ENCODE peak calls at places on chromosome 1, in six cellular contexts. A, U, W, G, B and P are unnamed samples.

GRCh38 chr1:181769846-181770245 is 286.5 kb downstream of the CACNA1E start:
- DNase-seq in A (no peak), U (no peak), W (no peak), G (no peak), B (no peak), P (no peak)

GRCh38 chr1:220927442-220927841 is 48.2 kb downstream of the HLX start:
- DNase-seq in A (no peak), U (no peak), W (no peak), G (no peak), B (no peak), P (no peak)

GRCh38 chr1:21687081-21687529 is 17.9 kb upstream of the RAP1GAP start:
- DNase-seq in A (no peak), U (no peak), W (no peak), G (no peak), B (no peak), P (no peak)

GRCh38 chr1:59016390-59016789 is 232.5 kb upstream of the JUN start:
- DNase-seq in A (peak; percentile 33), U (no peak), W (no peak), G (no peak), B (no peak), P (peak; percentile 20)

GRCh38 chr1:93593868-93594602 is 87.6 kb downstream of the BCAR3 start:
- DNase-seq in A (peak; percentile 53), U (no peak), W (no peak), G (no peak), B (peak; percentile 43), P (no peak)

GRCh38 chr1:14756617-14757259 is 158.3 kb downstream of the KAZN start:
- DNase-seq in A (peak; percentile 41), U (no peak), W (no peak), G (no peak), B (peak; percentile 50), P (no peak)

GRCh38 chr1:85581802-85582686 is 1.5 kb downstream of the CCN1 start:
- DNase-seq in A (peak; percentile 90), U (no peak), W (no peak), G (peak; percentile 59), B (peak; percentile 92), P (peak; percentile 75)

GRCh38 chr1:201582261-201582951 is 43.5 kb downstream of the NAV1 start:
- DNase-seq in A (peak; percentile 44), U (no peak), W (no peak), G (no peak), B (peak; percentile 92), P (peak; percentile 60)

GRCh38 chr1:82108843-82109242 is 308.1 kb downstream of the ADGRL2 start:
- DNase-seq in A (no peak), U (no peak), W (no peak), G (no peak), B (no peak), P (no peak)

GRCh38 chr1:23477359-23478144 is 6.4 kb downstream of the ASAP3 start:
- DNase-seq in A (peak; percentile 80), U (no peak), W (no peak), G (peak; percentile 67), B (no peak), P (peak; percentile 78)

GRCh38 chr1:157400766-157401165 is 151.5 kb downstream of the FCRL5 start:
- DNase-seq in A (peak; percentile 42), U (no peak), W (no peak), G (no peak), B (no peak), P (no peak)

GRCh38 chr1:25246600-25247023 is 642 bp downstream of the RSRP1 start:
- DNase-seq in A (peak; percentile 28), U (peak; percentile 22), W (no peak), G (no peak), B (no peak), P (no peak)

GRCh38 chr1:24688621-24689195 is 45.6 kb downstream of the SRRM1 start:
- DNase-seq in A (peak; percentile 67), U (peak; percentile 55), W (peak; percentile 70), G (peak; percentile 75), B (peak; percentile 91), P (peak; percentile 80)

GRCh38 chr1:105427543-105427942 is 1628.9 kb upstream of the PRMT6 start:
- DNase-seq in A (peak; percentile 0), U (no peak), W (no peak), G (no peak), B (no peak), P (peak; percentile 25)

GRCh38 chr1:167199656-167200055 is 21.0 kb upstream of the POU2F1 start:
- DNase-seq in A (no peak), U (no peak), W (no peak), G (no peak), B (no peak), P (no peak)